ENCODE peak calls at places on chromosomes 11 and 22, in four cellular contexts. A, V, I and E are unnamed samples.

GRCh38 chr11:15688351-15688792 is 573.6 kb downstream of the INSC start:
- DNase-seq in V (no peak), I (no peak), A (no peak), E (no peak)

GRCh38 chr11:129620705-129621104 is 194.9 kb upstream of the TMEM45B start:
- DNase-seq in A (no peak), V (no peak), I (no peak), E (no peak)

GRCh38 chr22:25747245-25747944 is 5.4 kb downstream of the MYO18B start:
- DNase-seq in I (no peak), V (no peak), A (no peak), E (no peak)

GRCh38 chr22:37894939-37895670 is 11.0 kb upstream of the MICALL1 start:
- DNase-seq in V (no peak), A (no peak), I (no peak), E (no peak)

GRCh38 chr22:22060200-22061084 is 77.9 kb upstream of the TOP3B start:
- DNase-seq in A (peak), V (no peak), I (no peak), E (peak)

GRCh38 chr22:37503183-37503683 is 16.0 kb downstream of the CARD10 start:
- DNase-seq in A (no peak), V (no peak), I (no peak), E (no peak)

GRCh38 chr11:83070044-83070877 is 1.4 kb downstream of the RAB30 start:
- DNase-seq in A (no peak), I (no peak), V (no peak), E (no peak)

GRCh38 chr11:34358258-34358665 is 452 bp upstream of the ABTB2 start:
- DNase-seq in V (no peak), A (peak), I (no peak), E (no peak)

GRCh38 chr11:12248330-12248729 is 129.0 kb upstream of the PARVA start:
- DNase-seq in V (no peak), I (no peak), A (peak), E (no peak)

GRCh38 chr11:607971-608659 is 7.6 kb downstream of the IRF7 start:
- DNase-seq in A (no peak), I (no peak), V (peak), E (no peak)

GRCh38 chr11:71201936-71202597 is 50.3 kb downstream of the SHANK2 start:
- DNase-seq in V (no peak), A (no peak), I (no peak), E (no peak)

GRCh38 chr22:17430298-17430900 is 61.1 kb downstream of the CECR2 start:
- DNase-seq in I (no peak), V (no peak), A (peak), E (no peak)

GRCh38 chr22:21952586-21953571 is at the start of gene PPM1F:
- DNase-seq in A (peak), V (peak), I (peak), E (peak)

GRCh38 chr22:24149191-24149590 is 32.1 kb upstream of the SUSD2 start:
- DNase-seq in I (no peak), A (no peak), V (no peak), E (no peak)

GRCh38 chr11:20367313-20367948 is 3.9 kb downstream of the HTATIP2 start:
- DNase-seq in V (no peak), A (peak), I (no peak), E (no peak)

GRCh38 chr22:27808730-27809129 is 7.2 kb upstream of the MN1 start:
- DNase-seq in V (no peak), A (no peak), I (no peak), E (no peak)

GRCh38 chr11:128343134-128343514 is 244.2 kb downstream of the ETS1 start:
- DNase-seq in I (no peak), A (no peak), V (no peak), E (no peak)

GRCh38 chr11:33258631-33259184 is 1.5 kb downstream of the HIPK3 start:
- DNase-seq in I (no peak), A (peak), V (no peak), E (no peak)

GRCh38 chr11:62340269-62340901 is 3.1 kb downstream of the ASRGL1 start:
- DNase-seq in I (no peak), V (peak), A (peak), E (peak)

GRCh38 chr11:47494996-47495855 is 46.3 kb upstream of the RAPSN start:
- DNase-seq in I (no peak), V (no peak), A (no peak), E (no peak)

GRCh38 chr11:118907051-118907748 is 18.5 kb downstream of the BCL9L start:
- DNase-seq in I (no peak), V (peak), A (peak), E (peak)

GRCh38 chr11:46886211-46886610 is 32.1 kb downstream of the LRP4 start:
- DNase-seq in A (no peak), V (no peak), I (no peak), E (no peak)

GRCh38 chr11:82080160-82080559 is 653.5 kb downstream of the FAM181B start:
- DNase-seq in A (no peak), V (no peak), I (no peak), E (no peak)

GRCh38 chr11:45208135-45208534 is 61.7 kb downstream of the PRDM11 start:
- DNase-seq in A (no peak), V (no peak), I (no peak), E (no peak)